ENCODE peak calls at places on chromosomes 2 and 18, in four cellular contexts. F is cardiac muscle cell, B is GM06990, M is testis. R is an unnamed sample.

GRCh38 chr2:20050712-20051517 is 513 bp downstream of the LAPTM4A start:
- DNase-seq in F (peak), B (no peak), M (peak), R (peak)

GRCh38 chr2:74474481-74474880 is 2.0 kb upstream of the MRPL53 start:
- DNase-seq in F (no peak), B (no peak), M (no peak), R (no peak)

GRCh38 chr2:26016012-26016742 is 17.7 kb upstream of the RAB10 start:
- DNase-seq in F (peak), B (no peak), M (no peak), R (no peak)

GRCh38 chr2:113716291-113716690 is 40.2 kb downstream of the SLC35F5 start:
- DNase-seq in F (peak), B (no peak), M (no peak), R (no peak)

GRCh38 chr2:56390644-56391043 is 206.9 kb downstream of the CCDC85A start:
- DNase-seq in F (no peak), B (no peak), M (no peak), R (no peak)

GRCh38 chr2:230161180-230161579 is 58.6 kb downstream of the SP110 start:
- DNase-seq in F (peak), B (no peak), M (no peak), R (no peak)

GRCh38 chr2:181623159-181623558 is 33.7 kb downstream of the CERKL start:
- DNase-seq in F (no peak), B (no peak), M (no peak), R (no peak)

GRCh38 chr18:12990977-12991838 is at the start of gene CEP192:
- DNase-seq in F (peak), B (peak), M (peak), R (peak)

GRCh38 chr2:219037783-219038549 is 3.4 kb downstream of the CFAP65 start:
- DNase-seq in F (no peak), B (no peak), M (no peak), R (no peak)

GRCh38 chr2:96427917-96428316 is 77.2 kb downstream of the NEURL3 start:
- DNase-seq in F (peak), B (no peak), M (no peak), R (no peak)

GRCh38 chr18:44599409-44599808 is 81.3 kb upstream of the SETBP1 start:
- DNase-seq in F (peak), B (no peak), M (peak), R (peak)

GRCh38 chr18:22172594-22173049 is 3.2 kb downstream of the GATA6 start:
- DNase-seq in F (no peak), B (no peak), M (peak), R (no peak)

GRCh38 chr2:240579771-240580614 is 6.5 kb upstream of the CAPN10 start:
- DNase-seq in F (peak), B (peak), M (no peak), R (peak)

GRCh38 chr2:241359481-241360045 is 3.5 kb downstream of the FARP2 start:
- DNase-seq in F (no peak), B (no peak), M (no peak), R (no peak)

GRCh38 chr2:151860210-151860609 is 32.0 kb upstream of the ARL5A start:
- DNase-seq in F (no peak), B (no peak), M (no peak), R (no peak)

GRCh38 chr2:61450144-61450543 is 20.7 kb downstream of the USP34 start:
- DNase-seq in F (no peak), B (no peak), M (no peak), R (no peak)

GRCh38 chr18:2050016-2050415 is 521.3 kb downstream of the METTL4 start:
- DNase-seq in F (peak), B (no peak), M (no peak), R (no peak)

GRCh38 chr18:7878265-7879173 is 311.4 kb downstream of the PTPRM start:
- DNase-seq in F (no peak), B (no peak), M (no peak), R (no peak)

GRCh38 chr2:97935719-97936161 is 60.0 kb downstream of the TMEM131 start:
- DNase-seq in F (peak), B (no peak), M (no peak), R (no peak)

GRCh38 chr2:146990311-146990781 is 854.5 kb upstream of the ACVR2A start:
- DNase-seq in F (peak), B (no peak), M (no peak), R (no peak)

GRCh38 chr2:30662268-30663131 is 144.7 kb downstream of the CAPN13 start:
- DNase-seq in F (no peak), B (no peak), M (no peak), R (no peak)

GRCh38 chr2:30527411-30527810 is 80.4 kb downstream of the LCLAT1 start:
- DNase-seq in F (no peak), B (no peak), M (no peak), R (no peak)

GRCh38 chr2:196442211-196442610 is 197.3 kb upstream of the CCDC150 start:
- DNase-seq in F (no peak), B (no peak), M (no peak), R (no peak)

GRCh38 chr2:70895249-70895648 is 40.5 kb upstream of the ATP6V1B1 start:
- DNase-seq in F (no peak), B (no peak), M (no peak), R (no peak)

GRCh38 chr2:63588385-63589147 is at the start of the genes MDH1 and WDPCP:
- DNase-seq in F (peak), B (peak), M (peak), R (peak)

GRCh38 chr2:208125242-208125641 is 918 bp upstream of the CRYGD start:
- DNase-seq in F (no peak), B (no peak), M (no peak), R (no peak)

GRCh38 chr2:152466041-152466440 is 131.1 kb downstream of the FMNL2 start:
- DNase-seq in F (peak), B (peak), M (no peak), R (no peak)

GRCh38 chr2:49788300-49788699 is 634.0 kb upstream of the FSHR start:
- DNase-seq in F (no peak), B (no peak), M (no peak), R (no peak)

GRCh38 chr2:204434660-204435462 is 110.4 kb upstream of the PARD3B start:
- DNase-seq in F (no peak), B (no peak), M (no peak), R (no peak)

GRCh38 chr2:120236791-120237190 is 13.6 kb upstream of the TMEM185B start:
- DNase-seq in F (no peak), B (no peak), M (no peak), R (no peak)

GRCh38 chr18:9854801-9855676 is 30.7 kb upstream of the TXNDC2 start:
- DNase-seq in F (peak), B (no peak), M (no peak), R (peak)

R was measured in mucosa of gallbladder.